ENCODE peak calls at places on chromosomes 3 and 15, in nine cellular contexts. Q is bronchial epithelial cell, Z is choroid plexus epithelial cell, E is progenitor cell of endocrine pancreas, D is GM20000, V is Calu3, M is AG10803, L is cardiac fibroblast, K is RWPE1. W is an unnamed sample.

GRCh38 chr3:69439683-69440270 is 53.9 kb upstream of the FRMD4B start:
- DNase-seq in V (peak; percentile 12), M (peak; percentile 36), K (no peak), Q (no peak), Z (peak; percentile 66), E (no peak), L (peak; percentile 46), D (no peak), W (no peak)

GRCh38 chr3:112247351-112247750 is 46.7 kb downstream of the SLC9C1 start:
- DNase-seq in M (no peak), Q (no peak), V (no peak), E (no peak), D (no peak), Z (no peak), K (no peak), L (no peak), W (no peak)

GRCh38 chr15:40160689-40161688 is at the start of gene BUB1B:
- DNase-seq in V (peak; percentile 86), E (peak; percentile 85), K (peak; percentile 97), M (peak; percentile 84), D (peak; percentile 91), L (peak; percentile 91), Z (peak; percentile 94), Q (peak; percentile 92), W (peak; percentile 94)

GRCh38 chr3:173395073-173395411 is 2.5 kb upstream of the NLGN1 start:
- DNase-seq in M (no peak), D (peak; percentile 28), L (no peak), E (no peak), Q (peak; percentile 78), K (peak; percentile 33), V (peak; percentile 67), Z (no peak), W (no peak)

GRCh38 chr15:40743921-40744809 is 10.9 kb downstream of the RMDN3 start:
- DNase-seq in L (peak; percentile 70), Z (peak; percentile 77), V (no peak), M (peak; percentile 84), K (peak; percentile 83), D (no peak), E (no peak), Q (peak; percentile 93), W (no peak)

GRCh38 chr3:121985841-121986240 is 36.2 kb downstream of the ILDR1 start:
- DNase-seq in E (no peak), M (no peak), K (no peak), D (no peak), Z (no peak), Q (no peak), V (no peak), L (no peak), W (no peak)

GRCh38 chr3:63872135-63872924 is 8.7 kb downstream of the ATXN7 start:
- DNase-seq in D (no peak), E (no peak), M (peak; percentile 76), Z (peak; percentile 83), L (peak; percentile 70), V (peak; percentile 6), K (peak; percentile 49), Q (peak; percentile 92), W (no peak)

GRCh38 chr3:194890086-194890485 is 204.4 kb downstream of the FAM43A start:
- DNase-seq in K (no peak), D (no peak), Q (no peak), Z (no peak), E (no peak), M (no peak), V (no peak), L (no peak), W (peak; percentile 29)

GRCh38 chr3:51955893-51956770 is 951 bp downstream of the GPR62 start:
- DNase-seq in K (peak; percentile 43), D (peak; percentile 72), E (peak; percentile 51), Z (peak; percentile 55), L (peak; percentile 69), M (no peak), Q (peak; percentile 74), V (peak; percentile 58), W (no peak)

GRCh38 chr3:127040216-127040615 is 57.3 kb downstream of the PLXNA1 start:
- DNase-seq in D (no peak), M (no peak), E (no peak), Z (no peak), K (no peak), V (no peak), Q (no peak), L (no peak), W (no peak)

GRCh38 chr15:83396071-83396470 is 51.1 kb upstream of the SH3GL3 start:
- DNase-seq in Z (peak; percentile 13), E (no peak), Q (no peak), L (peak; percentile 24), K (no peak), V (no peak), M (no peak), D (no peak), W (no peak)

GRCh38 chr15:73550190-73550589 is 83.0 kb downstream of the NPTN start:
- DNase-seq in Z (no peak), K (no peak), D (no peak), M (peak; percentile 12), Q (no peak), E (no peak), V (no peak), L (no peak), W (no peak)

GRCh38 chr15:98525625-98526024 is 122.7 kb upstream of the IGF1R start:
- DNase-seq in V (no peak), M (peak; percentile 63), L (peak; percentile 30), D (no peak), K (no peak), E (no peak), Q (no peak), Z (peak; percentile 24), W (no peak)

GRCh38 chr3:121431717-121432517 is 113.9 kb downstream of the POLQ start:
- DNase-seq in V (peak; percentile 5), K (no peak), D (peak; percentile 66), M (peak; percentile 44), E (no peak), Z (peak; percentile 78), Q (peak; percentile 8), L (peak; percentile 60), W (no peak)

GRCh38 chr3:10770547-10770946 is 45.5 kb upstream of the SLC6A11 start:
- DNase-seq in L (no peak), M (no peak), Z (no peak), K (no peak), V (no peak), E (no peak), D (no peak), Q (no peak), W (peak; percentile 16)

GRCh38 chr3:123448503-123449091 is at the start of gene ADCY5:
- DNase-seq in V (peak; percentile 19), E (no peak), Q (no peak), D (peak; percentile 63), M (no peak), L (no peak), K (no peak), Z (no peak), W (peak; percentile 74)

GRCh38 chr3:99972380-99973104 is 141.8 kb downstream of the FILIP1L start:
- DNase-seq in Q (no peak), D (no peak), L (no peak), Z (no peak), E (no peak), V (no peak), K (no peak), M (no peak), W (no peak)

GRCh38 chr15:52523192-52523591 is 5.5 kb downstream of the MYO5A start:
- DNase-seq in Z (peak; percentile 84), D (no peak), V (no peak), E (no peak), L (peak; percentile 41), K (peak; percentile 81), M (peak; percentile 95), Q (peak; percentile 97), W (no peak)

GRCh38 chr3:17795733-17796132 is 53.3 kb upstream of the TBC1D5 start:
- DNase-seq in D (no peak), Q (peak; percentile 26), M (no peak), L (peak; percentile 8), E (no peak), V (no peak), Z (no peak), K (no peak), W (no peak)

GRCh38 chr3:143274291-143274690 is 154.7 kb downstream of the CHST2 start:
- DNase-seq in Z (no peak), V (no peak), K (no peak), M (no peak), E (no peak), Q (no peak), L (no peak), D (no peak), W (no peak)
- TF ChIP-seq CTCF in Z (no peak), V (no peak), K (no peak), M (no peak), E (no peak), Q (no peak), L (no peak), D (no peak), W (no peak)

GRCh38 chr3:183160616-183161015 is 1.9 kb downstream of the LAMP3 start:
- DNase-seq in Q (no peak), D (no peak), E (no peak), L (no peak), V (no peak), M (no peak), K (no peak), Z (no peak), W (no peak)

GRCh38 chr3:183158552-183159006 is 4.0 kb downstream of the LAMP3 start:
- DNase-seq in M (peak; percentile 22), K (peak; percentile 64), L (peak; percentile 34), Z (peak; percentile 80), E (no peak), D (peak; percentile 91), Q (peak; percentile 76), V (no peak), W (no peak)

GRCh38 chr3:183161552-183162345 is 785 bp downstream of the LAMP3 start:
- DNase-seq in E (no peak), L (no peak), Z (peak; percentile 19), Q (peak; percentile 12), K (no peak), D (peak; percentile 83), M (no peak), V (peak; percentile 25), W (no peak)

GRCh38 chr3:183159319-183159718 is 3.2 kb downstream of the LAMP3 start:
- DNase-seq in D (no peak), K (no peak), V (peak; percentile 45), E (no peak), M (no peak), Z (no peak), L (no peak), Q (no peak), W (no peak)

GRCh38 chr3:183163563-183163962 is 1.0 kb upstream of the LAMP3 start:
- DNase-seq in Z (no peak), E (no peak), D (no peak), V (no peak), M (no peak), L (no peak), K (no peak), Q (no peak), W (no peak)
- TF ChIP-seq CTCF in Z (no peak), E (no peak), D (no peak), V (no peak), M (no peak), L (no peak), K (no peak), Q (no peak), W (no peak)

GRCh38 chr3:168273917-168274316 is 178.2 kb upstream of the GOLIM4 start:
- DNase-seq in L (no peak), E (no peak), D (peak; percentile 40), V (no peak), M (no peak), Q (no peak), Z (no peak), K (no peak), W (no peak)
- TF ChIP-seq CTCF in L (no peak), E (no peak), D (no peak), V (no peak), M (no peak), Q (no peak), Z (no peak), K (no peak), W (no peak)

GRCh38 chr15:65836665-65837064 is 32.6 kb upstream of the RAB11A start:
- DNase-seq in Q (no peak), Z (no peak), V (no peak), K (no peak), E (no peak), M (no peak), L (no peak), D (no peak), W (no peak)
- TF ChIP-seq CTCF in Q (peak; percentile 25), Z (peak; percentile 31), V (peak; percentile 34), K (peak; percentile 9), E (peak; percentile 22), M (no peak), L (peak; percentile 33), D (peak; percentile 47), W (peak; percentile 25)

W was measured in type B pancreatic cell.